ENCODE peak calls at places on chromosomes 13 and 19, in eight cellular contexts. N, O, U, Y, A, R, T and C are unnamed samples.

GRCh38 chr19:47899335-47899734 is 13.2 kb upstream of the SULT2A1 start:
- DNase-seq in N (no peak), O (no peak), U (no peak), Y (no peak), A (no peak), R (no peak), T (no peak), C (no peak)

GRCh38 chr19:8117991-8118390 is 31.4 kb downstream of the FBN3 start:
- DNase-seq in N (no peak), O (no peak), U (no peak), Y (no peak), A (no peak), R (no peak), T (no peak), C (no peak)

GRCh38 chr19:55046975-55047622 is 9.0 kb upstream of the GP6 start:
- DNase-seq in N (no peak), O (no peak), U (no peak), Y (no peak), A (no peak), R (no peak), T (no peak), C (no peak)

GRCh38 chr19:56085571-56086275 is 35.4 kb downstream of the ZNF787 start:
- DNase-seq in N (no peak), O (no peak), U (no peak), Y (no peak), A (no peak), R (no peak), T (no peak), C (no peak)

GRCh38 chr19:19276851-19277250 is 3.8 kb upstream of the TM6SF2 start:
- DNase-seq in N (no peak), O (no peak), U (no peak), Y (no peak), A (no peak), R (no peak), T (no peak), C (no peak)

GRCh38 chr13:113991191-113991669 is 17.4 kb upstream of the C13orf46 start:
- DNase-seq in N (peak), O (no peak), U (no peak), Y (peak), A (no peak), R (peak), T (peak), C (no peak)

GRCh38 chr13:103884139-103884723 is 818.0 kb upstream of the SLC10A2 start:
- DNase-seq in N (no peak), O (no peak), U (no peak), Y (no peak), A (no peak), R (no peak), T (no peak), C (no peak)

GRCh38 chr13:50645092-50645491 is 198.4 kb downstream of the DLEU7 start:
- DNase-seq in N (no peak), O (no peak), U (no peak), Y (no peak), A (no peak), R (no peak), T (no peak), C (no peak)

GRCh38 chr19:49091391-49092038 is 6.3 kb downstream of the SNRNP70 start:
- DNase-seq in N (no peak), O (no peak), U (no peak), Y (no peak), A (no peak), R (no peak), T (no peak), C (no peak)

GRCh38 chr13:47080616-47081015 is 183.8 kb upstream of the HTR2A start:
- DNase-seq in N (no peak), O (no peak), U (no peak), Y (no peak), A (no peak), R (no peak), T (no peak), C (no peak)

GRCh38 chr19:3575260-3575741 is 2.6 kb downstream of the HMG20B start:
- DNase-seq in N (no peak), O (peak), U (no peak), Y (no peak), A (no peak), R (no peak), T (no peak), C (no peak)

GRCh38 chr19:54030895-54031586 is 32.7 kb downstream of the VSTM1 start:
- DNase-seq in N (no peak), O (peak), U (no peak), Y (no peak), A (no peak), R (no peak), T (no peak), C (no peak)

GRCh38 chr13:112057736-112058518 is 9.0 kb upstream of the SOX1 start:
- DNase-seq in N (no peak), O (no peak), U (no peak), Y (no peak), A (no peak), R (no peak), T (no peak), C (no peak)

GRCh38 chr13:92187378-92187989 is 789.1 kb downstream of the GPC5 start:
- DNase-seq in N (no peak), O (peak), U (no peak), Y (no peak), A (no peak), R (no peak), T (no peak), C (no peak)

GRCh38 chr19:13633109-13633508 is 126.8 kb upstream of the CACNA1A start:
- DNase-seq in N (no peak), O (no peak), U (no peak), Y (no peak), A (no peak), R (no peak), T (peak), C (no peak)

GRCh38 chr13:61286148-61286745 is 129.4 kb downstream of the PCDH20 start:
- DNase-seq in N (no peak), O (peak), U (no peak), Y (no peak), A (no peak), R (no peak), T (no peak), C (no peak)

GRCh38 chr13:48220592-48221300 is 12.3 kb upstream of the ITM2B start:
- DNase-seq in N (no peak), O (no peak), U (no peak), Y (no peak), A (no peak), R (no peak), T (no peak), C (no peak)

GRCh38 chr13:23453132-23453531 is 19.6 kb upstream of the SACS start:
- DNase-seq in N (no peak), O (no peak), U (no peak), Y (no peak), A (no peak), R (no peak), T (no peak), C (no peak)

GRCh38 chr19:50476224-50476942 is at the start of the genes EMC10 and GARIN5A:
- DNase-seq in N (peak), O (peak), U (peak), Y (peak), A (peak), R (peak), T (peak), C (peak)

GRCh38 chr19:17264641-17264979 is at the start of gene USHBP1:
- DNase-seq in N (peak), O (no peak), U (no peak), Y (peak), A (no peak), R (no peak), T (no peak), C (no peak)

GRCh38 chr19:55452381-55453325 is 8.8 kb downstream of the ISOC2 start:
- DNase-seq in N (peak), O (peak), U (no peak), Y (peak), A (peak), R (no peak), T (peak), C (peak)

GRCh38 chr13:106155411-106155810 is 380.1 kb downstream of the EFNB2 start:
- DNase-seq in N (no peak), O (no peak), U (no peak), Y (no peak), A (no peak), R (no peak), T (no peak), C (no peak)

GRCh38 chr19:35587326-35587725 is 1.4 kb downstream of the PMIS2 start:
- DNase-seq in N (no peak), O (no peak), U (no peak), Y (no peak), A (no peak), R (no peak), T (no peak), C (no peak)

GRCh38 chr13:109924376-109924775 is 138.0 kb upstream of the IRS2 start:
- DNase-seq in N (no peak), O (no peak), U (no peak), Y (no peak), A (no peak), R (no peak), T (no peak), C (no peak)